ENCODE peak calls at places on chromosomes 4 and X, in five cellular contexts. B, O, Q, J and W are unnamed samples.

GRCh38 chr4:105548483-105548882 is 3.9 kb upstream of the ARHGEF38 start:
- DNase-seq in B (no peak), O (no peak), Q (no peak), J (no peak), W (peak; percentile 13)

GRCh38 chr4:96131186-96131585 is 291.3 kb downstream of the PDHA2 start:
- DNase-seq in B (no peak), O (no peak), Q (no peak), J (no peak), W (no peak)

GRCh38 chr4:73891739-73892405 is 22.7 kb downstream of the CXCL1 start:
- DNase-seq in B (no peak), O (no peak), Q (no peak), J (no peak), W (peak; percentile 92)

GRCh38 chrX:47311857-47312774 is 58.3 kb upstream of the ZNF157 start:
- DNase-seq in B (peak; percentile 48), O (peak; percentile 24), Q (peak; percentile 0), J (peak; percentile 30), W (peak; percentile 83)

GRCh38 chrX:23540532-23540931 is 126.8 kb upstream of the PRDX4 start:
- DNase-seq in B (no peak), O (no peak), Q (no peak), J (no peak), W (no peak)

GRCh38 chrX:149284616-149285015 is 220.5 kb downstream of the IDS start:
- DNase-seq in B (no peak), O (no peak), Q (no peak), J (no peak), W (peak; percentile 40)

GRCh38 chrX:102129473-102129872 is 4.0 kb downstream of the TCEAL2 start:
- DNase-seq in B (no peak), O (no peak), Q (no peak), J (no peak), W (peak; percentile 7)

GRCh38 chr4:54082168-54082567 is 17.8 kb upstream of the CHIC2 start:
- DNase-seq in B (no peak), O (peak; percentile 100), Q (no peak), J (no peak), W (peak; percentile 98)

GRCh38 chr4:70564033-70564432 is 28.0 kb upstream of the AMBN start:
- DNase-seq in B (no peak), O (no peak), Q (no peak), J (no peak), W (no peak)

GRCh38 chrX:50691820-50692219 is 122.2 kb downstream of the SHROOM4 start:
- DNase-seq in B (peak; percentile 49), O (no peak), Q (no peak), J (no peak), W (peak; percentile 63)

GRCh38 chrX:39875834-39876625 is 221.7 kb downstream of the BCOR start:
- DNase-seq in B (no peak), O (no peak), Q (no peak), J (no peak), W (no peak)

GRCh38 chrX:119391279-119391678 is 7.9 kb upstream of the SLC25A43 start:
- DNase-seq in B (no peak), O (peak; percentile 32), Q (no peak), J (no peak), W (peak; percentile 58)

GRCh38 chrX:39974228-39974627 is 123.5 kb downstream of the BCOR start:
- DNase-seq in B (no peak), O (no peak), Q (no peak), J (no peak), W (no peak)